ENCODE peak calls at places on chromosomes 13 and 19, in four cellular contexts. A is breast epithelium, J is ovary, G is heart left ventricle. W is an unnamed sample.

GRCh38 chr13:57633141-57633949 is 1.8 kb downstream of the PCDH17 start:
- DNase-seq in J (no peak), G (peak; percentile 76), A (no peak), W (peak; percentile 74)

GRCh38 chr19:45558399-45558878 is 26.2 kb downstream of the OPA3 start:
- DNase-seq in J (no peak), G (peak; percentile 51), A (no peak), W (no peak)

GRCh38 chr19:45020071-45020470 is 18.8 kb upstream of the CLASRP start:
- DNase-seq in A (no peak), G (no peak), J (no peak), W (no peak)

GRCh38 chr19:2248136-2249009 is 750 bp upstream of the AMH start:
- DNase-seq in J (no peak), G (no peak), A (no peak), W (no peak)

GRCh38 chr13:50592412-50593145 is 250.9 kb downstream of the DLEU7 start:
- DNase-seq in J (no peak), A (no peak), G (no peak), W (no peak)

GRCh38 chr13:93554514-93554913 is 327.9 kb downstream of the GPC6 start:
- DNase-seq in J (no peak), A (no peak), G (no peak), W (no peak)

GRCh38 chr19:41264581-41265375 is 606 bp downstream of the HNRNPUL1 start:
- DNase-seq in J (peak; percentile 61), G (peak; percentile 64), A (peak; percentile 54), W (peak; percentile 84)

GRCh38 chr19:5953680-5954213 is 24.2 kb downstream of the RANBP3 start:
- DNase-seq in J (no peak), A (no peak), G (no peak), W (peak; percentile 40)

GRCh38 chr19:11096210-11096841 is 7.1 kb downstream of the LDLR start:
- DNase-seq in J (peak; percentile 49), A (no peak), G (peak; percentile 64), W (peak; percentile 91)

GRCh38 chr13:33174491-33174890 is 111.1 kb downstream of the STARD13 start:
- DNase-seq in A (no peak), G (no peak), J (no peak), W (no peak)

GRCh38 chr19:3249408-3249807 is 24.9 kb downstream of the CELF5 start:
- DNase-seq in G (no peak), A (no peak), J (no peak), W (no peak)

GRCh38 chr13:113880651-113881611 is 17.1 kb upstream of the GAS6 start:
- DNase-seq in G (no peak), A (peak; percentile 79), J (no peak), W (no peak)

GRCh38 chr13:30065181-30065580 is 214.8 kb upstream of the UBL3 start:
- DNase-seq in G (no peak), A (peak; percentile 21), J (no peak), W (no peak)

GRCh38 chr19:45528149-45528743 is 21.0 kb downstream of the VASP start:
- DNase-seq in G (no peak), J (no peak), A (peak; percentile 50), W (no peak)

GRCh38 chr13:75796825-75797224 is 160.7 kb downstream of the LMO7 start:
- DNase-seq in J (no peak), G (no peak), A (no peak), W (no peak)

GRCh38 chr13:101626925-101627555 is 174.6 kb downstream of the ITGBL1 start:
- DNase-seq in J (no peak), G (no peak), A (no peak), W (no peak)

GRCh38 chr19:50820549-50821247 is 2.9 kb downstream of the KLK1 start:
- DNase-seq in J (no peak), G (no peak), A (no peak), W (no peak)

GRCh38 chr13:103299079-103299478 is 232.9 kb upstream of the SLC10A2 start:
- DNase-seq in A (no peak), J (no peak), G (no peak), W (no peak)
- TF ChIP-seq CTCF in A (no peak), J (no peak), G (no peak), W (no peak)

DNA sequence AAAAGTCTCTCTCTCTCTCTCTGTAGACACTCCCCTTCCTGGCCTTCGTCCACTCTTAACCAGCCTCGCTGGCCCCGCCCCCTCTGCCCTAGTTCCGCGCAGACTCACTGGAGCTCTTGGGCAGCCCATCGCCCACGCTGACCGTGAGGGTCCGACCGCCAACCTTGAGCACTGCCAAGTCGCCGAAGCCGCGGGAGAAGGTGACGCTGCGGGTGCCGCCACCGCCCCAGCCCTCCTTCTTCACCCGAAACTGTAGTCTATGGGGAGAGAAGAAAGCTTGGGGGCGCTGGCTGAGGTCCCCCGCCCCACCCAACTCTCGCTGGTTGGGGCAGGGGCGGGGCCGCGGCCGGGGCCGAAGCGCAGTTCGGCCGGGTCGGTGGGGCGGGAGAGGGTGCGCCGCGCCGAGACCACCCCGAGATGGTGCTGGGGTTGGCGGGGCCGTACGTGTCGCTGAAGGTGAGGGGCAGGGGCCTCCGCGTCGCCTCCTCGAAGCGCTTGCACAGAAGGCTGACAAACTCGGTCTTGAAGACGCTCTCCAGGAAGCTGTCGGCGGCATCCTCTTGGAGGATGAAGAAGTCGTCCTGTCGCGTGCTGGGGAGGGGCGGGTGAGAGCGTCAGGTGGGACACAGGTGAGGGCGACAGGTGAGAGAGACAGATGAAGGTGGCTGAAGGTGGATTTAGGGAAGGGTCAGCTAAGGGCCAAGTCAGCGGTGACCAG is 12.5 kb upstream of the ZNF414 start:
- DNase-seq in G (peak; percentile 92), A (peak; percentile 92), J (peak; percentile 94), W (peak; percentile 95)
- TF ChIP-seq POLR2A in G (no peak), A (peak; percentile 57), J (peak; percentile 32), W (peak; percentile 1)

GRCh38 chr19:31555634-31556215 is 206.5 kb upstream of the TSHZ3 start:
- DNase-seq in J (no peak), A (no peak), G (no peak), W (no peak)
- TF ChIP-seq CTCF in J (no peak), A (no peak), G (no peak), W (no peak)

DNA sequence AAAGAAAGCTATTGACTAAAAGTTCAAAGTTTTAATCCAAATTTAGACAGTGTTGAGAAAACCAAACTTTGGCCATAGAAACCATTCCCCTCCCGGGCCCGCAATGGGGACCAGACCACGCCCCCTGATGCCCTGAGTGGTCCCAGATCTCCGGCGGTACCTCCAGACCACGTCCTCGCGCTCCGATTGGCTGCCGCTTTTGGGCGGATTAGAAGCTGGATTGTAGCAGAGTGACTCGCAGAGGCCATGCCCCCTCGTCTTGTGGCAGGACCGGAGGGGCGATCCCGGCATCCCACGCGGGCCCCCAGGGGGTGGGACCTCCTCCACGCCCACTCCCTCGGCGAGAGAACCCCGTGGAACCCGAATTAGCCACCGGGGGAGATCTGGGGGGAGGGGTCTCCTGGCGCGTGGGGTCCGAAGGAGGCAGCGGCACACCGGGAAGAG is 812 bp upstream of the HSD17B14 start:
- DNase-seq in J (peak; percentile 95), A (peak; percentile 86), G (peak; percentile 85), W (peak; percentile 96)
- TF ChIP-seq POLR2A in J (peak; percentile 48), A (no peak), G (no peak), W (no peak)

DNA sequence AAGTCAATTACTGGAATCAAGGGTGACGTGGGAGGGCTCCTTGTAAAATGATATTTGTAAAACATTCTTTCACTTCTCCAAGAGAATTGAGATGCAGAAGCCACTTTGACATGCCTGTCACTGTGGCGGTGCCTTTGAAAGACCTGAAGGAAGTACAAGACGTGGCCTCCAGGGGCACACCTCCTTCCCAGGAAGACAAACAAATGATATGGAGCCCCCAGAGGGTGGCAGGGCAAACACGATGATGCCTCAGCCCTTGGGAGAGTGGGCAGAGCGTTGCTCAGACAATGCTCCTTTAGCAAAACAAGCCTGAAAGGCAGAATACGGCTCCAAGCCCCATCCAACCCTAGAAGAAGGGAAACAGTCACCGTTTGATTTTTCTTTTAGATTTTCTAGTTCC is 9.3 kb upstream of the ATP12A start:
- DNase-seq in A (no peak), J (no peak), G (no peak), W (no peak)
- TF ChIP-seq CTCF in A (no peak), J (no peak), G (no peak), W (no peak)

GRCh38 chr19:37936886-37937285 is 29.9 kb downstream of the SIPA1L3 start:
- DNase-seq in G (no peak), J (no peak), A (no peak), W (no peak)

GRCh38 chr19:37933965-37934364 is 27.0 kb downstream of the SIPA1L3 start:
- DNase-seq in J (no peak), G (peak; percentile 68), A (no peak), W (no peak)

GRCh38 chr19:37935341-37935740 is 28.3 kb downstream of the SIPA1L3 start:
- DNase-seq in A (no peak), G (no peak), J (no peak), W (no peak)

GRCh38 chr19:37938379-37938778 is 31.4 kb downstream of the SIPA1L3 start:
- DNase-seq in G (no peak), A (no peak), J (no peak), W (no peak)

DNA sequence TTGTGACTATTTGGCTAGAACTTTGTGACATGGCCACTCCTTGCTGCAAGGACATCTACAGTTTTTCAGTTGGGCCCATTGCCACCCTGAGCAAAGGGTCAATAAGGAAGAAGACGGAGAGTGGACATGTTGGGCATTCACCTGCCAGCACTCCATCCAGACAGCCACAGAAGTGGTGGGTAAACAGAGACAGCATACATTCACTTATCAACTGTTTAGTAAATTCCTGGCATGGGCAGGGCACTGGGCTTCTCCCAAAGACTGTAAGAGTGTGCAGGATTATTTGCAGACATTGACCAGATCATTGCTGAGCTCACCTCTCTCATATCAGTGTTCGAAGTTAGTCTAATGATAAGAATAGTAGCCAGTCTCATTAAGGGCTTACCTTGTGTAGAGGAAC is 29.2 kb downstream of the SIPA1L3 start:
- DNase-seq in J (no peak), A (no peak), G (no peak), W (no peak)
- TF ChIP-seq POLR2A in J (no peak), A (no peak), G (no peak), W (no peak)

GRCh38 chr19:34838248-34838647 is 65.2 kb upstream of the ZNF599 start:
- DNase-seq in J (no peak), G (no peak), A (no peak), W (no peak)
- TF ChIP-seq CTCF in J (no peak), G (peak; percentile 33), A (no peak), W (no peak)

GRCh38 chr19:42270346-42271044 is 1.4 kb downstream of the CIC start:
- DNase-seq in A (peak; percentile 88), J (peak; percentile 51), G (peak; percentile 60), W (peak; percentile 92)
- TF ChIP-seq POLR2A in A (no peak), J (no peak), G (no peak), W (peak; percentile 28)

GRCh38 chr13:28376604-28377003 is 118.3 kb downstream of the FLT1 start:
- DNase-seq in G (no peak), J (no peak), A (no peak), W (no peak)
- TF ChIP-seq CTCF in G (no peak), J (no peak), A (no peak), W (no peak)